ENCODE peak calls at places on chromosome 14, in eight cellular contexts. One of them, this sample, is unnamed.

GRCh38 chr14:20469890-20470858 is 968 bp downstream of the PNP start:
- DNase-seq in ovary: no peak
- DNase-seq in body of pancreas: peak; percentile 36
- DNase-seq in A549: peak; percentile 71
- DNase-seq in endothelial cell of umbilical vein: peak; percentile 84
- DNase-seq in suprapubic skin: no peak
- DNase-seq in gastrocnemius medialis: no peak
- DNase-seq in stomach: peak; percentile 40
- DNase-seq in this sample: no peak

GRCh38 chr14:37034410-37035285 is 137.8 kb downstream of the SLC25A21 start:
- DNase-seq in body of pancreas: no peak
- DNase-seq in endothelial cell of umbilical vein: no peak
- DNase-seq in stomach: no peak
- DNase-seq in ovary: no peak
- DNase-seq in suprapubic skin: no peak
- DNase-seq in A549: no peak
- DNase-seq in gastrocnemius medialis: no peak
- DNase-seq in this sample: no peak

GRCh38 chr14:104293851-104294627 is 155.7 kb downstream of the KIF26A start:
- DNase-seq in endothelial cell of umbilical vein: no peak
- DNase-seq in gastrocnemius medialis: no peak
- DNase-seq in stomach: no peak
- DNase-seq in body of pancreas: no peak
- DNase-seq in ovary: peak; percentile 33
- DNase-seq in A549: peak; percentile 26
- DNase-seq in suprapubic skin: peak; percentile 65
- DNase-seq in this sample: no peak

GRCh38 chr14:90399541-90400444 is 3.0 kb downstream of the CALM1 start:
- DNase-seq in A549: peak; percentile 93
- DNase-seq in gastrocnemius medialis: peak; percentile 96
- DNase-seq in stomach: peak; percentile 93
- DNase-seq in suprapubic skin: peak; percentile 91
- DNase-seq in endothelial cell of umbilical vein: peak; percentile 95
- DNase-seq in body of pancreas: peak; percentile 96
- DNase-seq in ovary: peak; percentile 83
- DNase-seq in this sample: peak; percentile 71

GRCh38 chr14:87811246-87811645 is 181.7 kb downstream of the GALC start:
- DNase-seq in body of pancreas: no peak
- DNase-seq in endothelial cell of umbilical vein: no peak
- DNase-seq in suprapubic skin: no peak
- DNase-seq in A549: no peak
- DNase-seq in stomach: no peak
- DNase-seq in ovary: no peak
- DNase-seq in gastrocnemius medialis: no peak
- DNase-seq in this sample: no peak

GRCh38 chr14:95034806-95035205 is 122.5 kb downstream of the DICER1 start:
- DNase-seq in A549: no peak
- DNase-seq in body of pancreas: no peak
- DNase-seq in stomach: no peak
- DNase-seq in endothelial cell of umbilical vein: no peak
- DNase-seq in gastrocnemius medialis: no peak
- DNase-seq in suprapubic skin: no peak
- DNase-seq in ovary: no peak
- DNase-seq in this sample: no peak

GRCh38 chr14:60658909-60659585 is 9.8 kb upstream of the SIX1 start:
- DNase-seq in suprapubic skin: no peak
- DNase-seq in body of pancreas: no peak
- DNase-seq in ovary: no peak
- DNase-seq in A549: no peak
- DNase-seq in gastrocnemius medialis: no peak
- DNase-seq in endothelial cell of umbilical vein: no peak
- DNase-seq in stomach: no peak
- DNase-seq in this sample: no peak

GRCh38 chr14:39243831-39244230 is 10.1 kb downstream of the MIA2 start:
- DNase-seq in gastrocnemius medialis: no peak
- DNase-seq in endothelial cell of umbilical vein: no peak
- DNase-seq in stomach: no peak
- DNase-seq in body of pancreas: no peak
- DNase-seq in ovary: no peak
- DNase-seq in A549: no peak
- DNase-seq in suprapubic skin: no peak
- DNase-seq in this sample: no peak

GRCh38 chr14:63204407-63205280 is at the start of gene RHOJ:
- DNase-seq in endothelial cell of umbilical vein: no peak
- DNase-seq in suprapubic skin: no peak
- DNase-seq in ovary: peak; percentile 55
- DNase-seq in gastrocnemius medialis: no peak
- DNase-seq in body of pancreas: peak; percentile 7
- DNase-seq in stomach: no peak
- DNase-seq in A549: no peak
- DNase-seq in this sample: no peak

GRCh38 chr14:60980811-60981625 is at the start of the genes SLC38A6 and TRMT5:
- DNase-seq in body of pancreas: peak; percentile 94
- DNase-seq in A549: peak; percentile 96
- DNase-seq in gastrocnemius medialis: peak; percentile 94
- DNase-seq in stomach: peak; percentile 94
- DNase-seq in endothelial cell of umbilical vein: peak; percentile 98
- DNase-seq in suprapubic skin: peak; percentile 96
- DNase-seq in ovary: peak; percentile 97
- DNase-seq in this sample: peak; percentile 59

GRCh38 chr14:93056840-93057585 is 58.7 kb downstream of the ITPK1 start:
- DNase-seq in ovary: no peak
- DNase-seq in endothelial cell of umbilical vein: no peak
- DNase-seq in A549: peak; percentile 43
- DNase-seq in gastrocnemius medialis: no peak
- DNase-seq in suprapubic skin: no peak
- DNase-seq in stomach: no peak
- DNase-seq in body of pancreas: no peak
- DNase-seq in this sample: no peak

GRCh38 chr14:61528591-61529021 is 166.7 kb upstream of the HIF1A start:
- DNase-seq in endothelial cell of umbilical vein: no peak
- DNase-seq in stomach: no peak
- DNase-seq in body of pancreas: no peak
- DNase-seq in A549: no peak
- DNase-seq in gastrocnemius medialis: no peak
- DNase-seq in ovary: no peak
- DNase-seq in suprapubic skin: no peak
- DNase-seq in this sample: no peak

GRCh38 chr14:102777711-102778615 is 714 bp downstream of the TRAF3 start:
- DNase-seq in A549: no peak
- DNase-seq in stomach: no peak
- DNase-seq in suprapubic skin: no peak
- DNase-seq in body of pancreas: peak; percentile 36
- DNase-seq in endothelial cell of umbilical vein: no peak
- DNase-seq in ovary: peak; percentile 49
- DNase-seq in gastrocnemius medialis: no peak
- DNase-seq in this sample: no peak

GRCh38 chr14:102778616-102779351 is 1.5 kb downstream of the TRAF3 start:
- DNase-seq in gastrocnemius medialis: no peak
- DNase-seq in endothelial cell of umbilical vein: peak; percentile 56
- DNase-seq in stomach: no peak
- DNase-seq in A549: no peak
- DNase-seq in ovary: no peak
- DNase-seq in body of pancreas: no peak
- DNase-seq in suprapubic skin: no peak
- DNase-seq in this sample: no peak

GRCh38 chr14:102774391-102775153 is 2.7 kb upstream of the TRAF3 start:
- DNase-seq in suprapubic skin: no peak
- DNase-seq in endothelial cell of umbilical vein: peak; percentile 69
- DNase-seq in gastrocnemius medialis: peak; percentile 43
- DNase-seq in stomach: peak; percentile 57
- DNase-seq in A549: peak; percentile 81
- DNase-seq in body of pancreas: peak; percentile 66
- DNase-seq in ovary: peak; percentile 33
- DNase-seq in this sample: no peak

GRCh38 chr14:102776761-102777710 is at the start of gene TRAF3:
- DNase-seq in body of pancreas: peak; percentile 70
- DNase-seq in suprapubic skin: no peak
- DNase-seq in A549: peak; percentile 42
- DNase-seq in gastrocnemius medialis: no peak
- DNase-seq in stomach: peak; percentile 70
- DNase-seq in ovary: peak; percentile 74
- DNase-seq in endothelial cell of umbilical vein: peak; percentile 53
- DNase-seq in this sample: no peak

DNA sequence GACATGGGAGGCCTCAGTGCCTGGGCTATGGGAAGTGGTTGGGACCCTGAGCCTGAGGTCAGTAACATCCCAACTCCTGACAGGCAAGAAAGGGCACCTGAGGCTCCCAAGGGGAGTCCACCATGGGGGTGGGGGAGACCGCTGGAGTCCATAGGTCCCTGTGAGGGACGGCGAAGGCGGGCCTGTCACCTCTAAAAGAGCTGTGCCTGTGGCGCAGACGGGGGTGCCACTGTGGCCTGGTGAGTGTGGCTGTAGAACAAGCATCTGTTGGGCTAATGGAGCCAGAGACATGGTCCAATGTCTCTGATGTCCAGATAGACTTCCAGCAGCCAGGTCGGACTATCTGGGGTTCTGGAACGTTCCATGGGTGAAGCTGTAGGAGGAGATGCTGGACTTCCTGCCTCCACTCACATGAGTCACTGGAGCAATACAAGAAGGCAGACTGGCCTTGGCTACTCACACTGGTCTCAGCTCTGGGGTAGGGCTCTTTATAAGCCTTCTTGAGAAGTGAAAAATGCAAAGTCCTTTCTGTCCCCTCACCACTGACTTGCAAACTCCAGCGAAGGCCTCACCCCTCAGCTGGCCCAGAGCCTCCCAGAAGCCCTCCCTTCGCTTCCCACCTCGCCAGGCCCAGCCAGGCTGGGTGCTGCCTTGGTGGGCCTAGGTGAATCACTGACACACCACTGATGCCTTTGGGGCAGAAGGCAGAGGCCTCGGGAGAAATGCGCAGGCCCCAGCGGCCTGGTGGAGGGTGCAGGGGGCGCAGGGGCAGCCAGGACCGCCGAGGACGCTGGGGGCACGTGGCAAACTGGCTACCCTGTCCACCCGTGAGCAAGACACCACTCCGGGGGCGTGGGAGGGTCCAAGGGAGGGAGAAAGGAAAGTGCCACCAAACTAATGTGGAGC is 1.1 kb upstream of the TRAF3 start:
- DNase-seq in endothelial cell of umbilical vein: peak; percentile 51
- DNase-seq in ovary: peak; percentile 31
- DNase-seq in A549: peak; percentile 75
- DNase-seq in gastrocnemius medialis: no peak
- DNase-seq in stomach: peak; percentile 42
- DNase-seq in body of pancreas: peak; percentile 11
- DNase-seq in suprapubic skin: no peak
- DNase-seq in this sample: no peak
- TF ChIP-seq POLR2A in endothelial cell of umbilical vein: no peak
- TF ChIP-seq POLR2A in ovary: no peak
- TF ChIP-seq POLR2A in A549: no peak
- TF ChIP-seq POLR2A in gastrocnemius medialis: no peak
- TF ChIP-seq POLR2A in stomach: no peak
- TF ChIP-seq POLR2A in body of pancreas: no peak
- TF ChIP-seq POLR2A in suprapubic skin: no peak
- TF ChIP-seq POLR2A in this sample: no peak

GRCh38 chr14:34874386-34875030 is 652 bp downstream of the BAZ1A start:
- DNase-seq in stomach: peak; percentile 52
- DNase-seq in A549: peak; percentile 68
- DNase-seq in suprapubic skin: peak; percentile 82
- DNase-seq in endothelial cell of umbilical vein: peak; percentile 62
- DNase-seq in body of pancreas: peak; percentile 58
- DNase-seq in ovary: peak; percentile 67
- DNase-seq in gastrocnemius medialis: peak; percentile 44
- DNase-seq in this sample: no peak

GRCh38 chr14:34873591-34874385 is 1.4 kb downstream of the BAZ1A start:
- DNase-seq in A549: peak; percentile 81
- DNase-seq in suprapubic skin: peak; percentile 95
- DNase-seq in gastrocnemius medialis: peak; percentile 75
- DNase-seq in ovary: peak; percentile 73
- DNase-seq in body of pancreas: peak; percentile 78
- DNase-seq in stomach: peak; percentile 82
- DNase-seq in endothelial cell of umbilical vein: peak; percentile 85
- DNase-seq in this sample: peak; percentile 47

GRCh38 chr14:34872822-34873590 is 2.2 kb downstream of the BAZ1A start:
- DNase-seq in gastrocnemius medialis: no peak
- DNase-seq in suprapubic skin: no peak
- DNase-seq in endothelial cell of umbilical vein: no peak
- DNase-seq in stomach: no peak
- DNase-seq in ovary: no peak
- DNase-seq in A549: peak; percentile 3
- DNase-seq in body of pancreas: peak; percentile 24
- DNase-seq in this sample: no peak

GRCh38 chr14:34875031-34875922 is at the start of gene BAZ1A:
- DNase-seq in ovary: peak; percentile 74
- DNase-seq in A549: peak; percentile 90
- DNase-seq in suprapubic skin: peak; percentile 82
- DNase-seq in endothelial cell of umbilical vein: peak; percentile 90
- DNase-seq in stomach: peak; percentile 64
- DNase-seq in body of pancreas: peak; percentile 67
- DNase-seq in gastrocnemius medialis: peak; percentile 61
- DNase-seq in this sample: no peak
- TF ChIP-seq POLR2A in ovary: peak; percentile 89
- TF ChIP-seq POLR2A in A549: peak; percentile 89
- TF ChIP-seq POLR2A in suprapubic skin: no peak
- TF ChIP-seq POLR2A in endothelial cell of umbilical vein: peak; percentile 95
- TF ChIP-seq POLR2A in stomach: no peak
- TF ChIP-seq POLR2A in body of pancreas: peak; percentile 58
- TF ChIP-seq POLR2A in gastrocnemius medialis: peak; percentile 84
- TF ChIP-seq POLR2A in this sample: peak; percentile 92

GRCh38 chr14:23469127-23469905 is at the start of gene NGDN:
- DNase-seq in gastrocnemius medialis: peak; percentile 97
- DNase-seq in A549: peak; percentile 100
- DNase-seq in body of pancreas: peak; percentile 96
- DNase-seq in stomach: peak; percentile 94
- DNase-seq in suprapubic skin: peak; percentile 97
- DNase-seq in ovary: peak; percentile 96
- DNase-seq in endothelial cell of umbilical vein: peak; percentile 100
- DNase-seq in this sample: peak; percentile 89
- TF ChIP-seq POLR2A in gastrocnemius medialis: peak; percentile 73
- TF ChIP-seq POLR2A in A549: peak; percentile 77
- TF ChIP-seq POLR2A in body of pancreas: no peak
- TF ChIP-seq POLR2A in stomach: no peak
- TF ChIP-seq POLR2A in suprapubic skin: peak; percentile 23
- TF ChIP-seq POLR2A in ovary: peak; percentile 53
- TF ChIP-seq POLR2A in endothelial cell of umbilical vein: peak; percentile 52
- TF ChIP-seq POLR2A in this sample: peak; percentile 51

DNA sequence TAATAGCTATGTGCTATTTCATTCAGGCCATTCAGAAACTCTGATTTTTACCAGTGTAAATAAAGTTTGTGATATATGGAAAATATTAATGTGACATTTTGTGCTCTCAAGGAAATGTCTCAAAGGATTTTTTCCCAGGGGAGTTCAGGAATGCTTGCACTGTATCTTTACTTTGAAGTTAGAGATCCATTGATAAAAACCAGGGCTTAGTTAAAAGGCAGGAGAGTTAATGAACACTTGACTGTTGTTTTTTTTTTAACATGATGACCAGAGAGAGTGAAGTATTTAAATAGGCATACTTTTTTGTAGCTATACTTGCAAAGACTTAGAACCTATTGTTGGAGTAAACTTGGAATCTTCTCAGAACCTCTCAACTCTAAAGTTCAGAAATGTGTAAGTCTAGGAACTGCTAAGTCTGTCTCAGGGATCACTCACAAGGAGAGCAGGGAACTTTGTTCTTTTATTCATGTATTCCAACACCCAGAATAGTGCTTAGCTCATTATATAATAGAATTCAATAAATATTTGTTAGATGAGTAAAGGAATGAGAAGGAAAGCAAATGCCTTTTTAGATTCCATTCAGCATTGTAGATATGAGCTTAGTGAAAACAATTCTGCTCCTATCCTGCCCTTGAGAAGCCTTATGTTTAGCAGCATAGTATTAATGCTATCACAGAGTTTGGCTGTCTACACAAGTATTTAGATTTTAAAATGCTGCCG is 117.5 kb downstream of the DAAM1 start:
- DNase-seq in gastrocnemius medialis: no peak
- DNase-seq in body of pancreas: no peak
- DNase-seq in endothelial cell of umbilical vein: peak; percentile 49
- DNase-seq in ovary: no peak
- DNase-seq in suprapubic skin: no peak
- DNase-seq in A549: no peak
- DNase-seq in stomach: no peak
- DNase-seq in this sample: no peak
- TF ChIP-seq POLR2A in gastrocnemius medialis: no peak
- TF ChIP-seq POLR2A in body of pancreas: no peak
- TF ChIP-seq POLR2A in endothelial cell of umbilical vein: no peak
- TF ChIP-seq POLR2A in ovary: no peak
- TF ChIP-seq POLR2A in suprapubic skin: no peak
- TF ChIP-seq POLR2A in A549: no peak
- TF ChIP-seq POLR2A in stomach: no peak
- TF ChIP-seq POLR2A in this sample: no peak